ENCODE peak calls at places on chromosomes 4 and X, in four cellular contexts. C is MM.1S, J is psoas muscle, X is lower lobe of right lung. M is an unnamed sample.
A peak's percentile ranks its signal among the peaks of the same experiment; 100 is the strongest.

GRCh38 chrX:118893923-118894322 is 70.3 kb downstream of the ZCCHC12 start:
- DNase-seq in X (no peak), C (no peak), J (no peak), M (no peak)

GRCh38 chr4:62260256-62260655 is 1060.1 kb downstream of the ADGRL3 start:
- DNase-seq in X (no peak), J (no peak), C (no peak), M (no peak)

GRCh38 chr4:156962551-156962974 is 9.0 kb downstream of the PDGFC start:
- DNase-seq in J (no peak), X (no peak), C (no peak), M (no peak)

GRCh38 chr4:3679071-3679825 is 86.9 kb upstream of the ADRA2C start:
- DNase-seq in C (no peak), J (no peak), X (peak; percentile 37), M (peak; percentile 66)

GRCh38 chr4:112277705-112278448 is 7.8 kb downstream of the TIFA start:
- DNase-seq in C (no peak), X (no peak), J (no peak), M (no peak)

GRCh38 chr4:185339941-185340340 is 55.8 kb downstream of the LRP2BP start:
- DNase-seq in J (no peak), X (no peak), C (no peak), M (no peak)

GRCh38 chrX:19684265-19684664 is 169.0 kb upstream of the MAP3K15 start:
- DNase-seq in X (no peak), J (no peak), C (no peak), M (no peak)

GRCh38 chrX:108464604-108465003 is 25.0 kb downstream of the COL4A5 start:
- DNase-seq in J (no peak), C (no peak), X (no peak), M (no peak)

GRCh38 chrX:104750146-104750699 is 184.2 kb downstream of the IL1RAPL2 start:
- DNase-seq in C (no peak), J (no peak), X (no peak), M (no peak)

GRCh38 chrX:31656013-31656412 is 584.2 kb upstream of the FTHL17 start:
- DNase-seq in J (no peak), X (no peak), C (no peak), M (no peak)

GRCh38 chrX:153546386-153546785 is 28.9 kb downstream of the ATP2B3 start:
- DNase-seq in C (no peak), J (no peak), X (no peak), M (no peak)

GRCh38 chr4:38654273-38654672 is 9.7 kb upstream of the KLF3 start:
- DNase-seq in X (no peak), J (no peak), C (no peak), M (no peak)
- H3K4me1 ChIP-seq in X (no peaks in the 10 kb centered on the region), J (no peaks in the 10 kb centered on the region), C (no peaks in the 10 kb centered on the region), M (no peaks in the 10 kb centered on the region)

GRCh38 chr4:188554413-188554812 is 415.2 kb downstream of the TRIML1 start:
- DNase-seq in C (no peak), J (no peak), X (no peak), M (no peak)
- H3K27me3 ChIP-seq in C (no peaks in the 10 kb centered on the region), J (no peaks in the 10 kb centered on the region), X (no peaks in the 10 kb centered on the region), M (no peaks in the 10 kb centered on the region)

GRCh38 chr4:124428648-124429047 is 283.9 kb downstream of the ANKRD50 start:
- DNase-seq in X (no peak), J (no peak), C (no peak), M (no peak)
- H3K4me1 ChIP-seq in X (peaks cover 22% of the 10 kb centered on the region), J (peaks cover 3% of the 10 kb centered on the region), C (no peaks in the 10 kb centered on the region), M (no peaks in the 10 kb centered on the region)

GRCh38 chrX:10904220-10904619 is 206.9 kb upstream of the HCCS start:
- DNase-seq in X (no peak), C (no peak), J (no peak), M (no peak)
- H3K27me3 ChIP-seq in X (no peaks in the 10 kb centered on the region), C (no peaks in the 10 kb centered on the region), J (no peaks in the 10 kb centered on the region), M (no peaks in the 10 kb centered on the region)

DNA sequence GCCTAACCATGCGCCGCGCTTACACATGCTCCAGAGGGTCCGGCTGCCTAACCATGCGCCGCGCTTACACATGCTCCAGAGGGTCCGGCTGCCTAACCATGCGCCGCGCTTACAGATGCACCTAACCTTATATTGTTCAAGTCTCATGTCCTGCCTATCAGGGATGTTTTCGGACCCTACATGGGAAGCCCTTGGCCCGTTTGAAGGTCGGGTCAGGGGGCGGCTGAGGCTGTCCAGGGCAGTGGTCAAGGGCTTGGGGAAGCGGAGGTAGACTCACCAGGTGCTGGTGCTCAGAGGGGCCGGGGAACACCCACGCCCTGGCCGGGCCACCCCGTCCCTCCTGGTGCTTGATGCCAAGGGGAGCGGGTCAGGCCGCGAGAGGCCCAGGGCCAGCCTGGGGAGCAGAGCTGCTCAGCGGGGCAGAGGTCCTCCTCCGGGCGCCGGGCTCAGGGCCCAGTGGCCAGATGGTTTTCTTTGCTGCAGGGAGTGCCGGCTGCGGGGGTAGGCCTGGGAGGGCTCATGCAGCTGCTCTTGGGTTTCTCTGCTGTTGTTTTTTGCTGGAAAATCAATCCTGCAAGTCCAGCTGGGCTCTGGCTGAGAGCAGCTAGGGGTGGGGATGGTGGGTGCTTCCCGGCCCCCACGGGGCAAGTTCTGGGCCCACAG is 35.4 kb upstream of the SPON2 start:
- DNase-seq in X (peak; percentile 54), J (peak; percentile 65), C (no peak), M (peak; percentile 73)
- H3K4me1 ChIP-seq in X (peaks cover 85% of the 10 kb centered on the region), J (peaks cover 42% of the 10 kb centered on the region), C (no peaks in the 10 kb centered on the region), M (no peaks in the 10 kb centered on the region)

GRCh38 chr4:1407657-1408333 is 1.6 kb upstream of the NKX1-1 start:
- DNase-seq in X (peak; percentile 25), J (no peak), C (no peak), M (no peak)
- H3K27me3 ChIP-seq in X (peaks cover 96% of the 10 kb centered on the region), J (peaks cover 5% of the 10 kb centered on the region), C (no peaks in the 10 kb centered on the region), M (no peaks in the 10 kb centered on the region)

M was measured in aorta.